ENCODE peak calls at places on chromosomes 16 and 17, in five cellular contexts. F is cardiac muscle cell, Z is pancreas, P is AG09309, B is cardiac fibroblast. S is an unnamed sample.

GRCh38 chr16:29876578-29877249 is 13.7 kb upstream of the CDIPT start:
- DNase-seq in F (no peak), Z (no peak), P (no peak), B (no peak), S (no peak)

GRCh38 chr17:3043737-3044365 is 19.6 kb downstream of the OR1D5 start:
- DNase-seq in F (no peak), Z (no peak), P (no peak), B (peak), S (no peak)

GRCh38 chr16:88999457-89000206 is 22.6 kb upstream of the CBFA2T3 start:
- DNase-seq in F (no peak), Z (no peak), P (no peak), B (no peak), S (peak)

GRCh38 chr17:43998552-43998951 is 5.9 kb upstream of the NAGS start:
- DNase-seq in F (no peak), Z (no peak), P (peak), B (peak), S (peak)

GRCh38 chr16:46853713-46854443 is 22.9 kb upstream of the C16orf87 start:
- DNase-seq in F (peak), Z (peak), P (peak), B (peak), S (peak)

GRCh38 chr16:53235851-53236250 is 181.1 kb downstream of the CHD9 start:
- DNase-seq in F (no peak), Z (no peak), P (no peak), B (peak), S (no peak)

GRCh38 chr16:59605706-59606105 is 871.6 kb upstream of the GOT2 start:
- DNase-seq in F (no peak), Z (no peak), P (no peak), B (peak), S (peak)

GRCh38 chr17:39926588-39927100 is 757 bp downstream of the ORMDL3 start:
- DNase-seq in F (peak), Z (peak), P (no peak), B (peak), S (peak)

GRCh38 chr17:78400581-78401240 is 22.3 kb downstream of the PGS1 start:
- DNase-seq in F (no peak), Z (no peak), P (no peak), B (no peak), S (peak)

DNA sequence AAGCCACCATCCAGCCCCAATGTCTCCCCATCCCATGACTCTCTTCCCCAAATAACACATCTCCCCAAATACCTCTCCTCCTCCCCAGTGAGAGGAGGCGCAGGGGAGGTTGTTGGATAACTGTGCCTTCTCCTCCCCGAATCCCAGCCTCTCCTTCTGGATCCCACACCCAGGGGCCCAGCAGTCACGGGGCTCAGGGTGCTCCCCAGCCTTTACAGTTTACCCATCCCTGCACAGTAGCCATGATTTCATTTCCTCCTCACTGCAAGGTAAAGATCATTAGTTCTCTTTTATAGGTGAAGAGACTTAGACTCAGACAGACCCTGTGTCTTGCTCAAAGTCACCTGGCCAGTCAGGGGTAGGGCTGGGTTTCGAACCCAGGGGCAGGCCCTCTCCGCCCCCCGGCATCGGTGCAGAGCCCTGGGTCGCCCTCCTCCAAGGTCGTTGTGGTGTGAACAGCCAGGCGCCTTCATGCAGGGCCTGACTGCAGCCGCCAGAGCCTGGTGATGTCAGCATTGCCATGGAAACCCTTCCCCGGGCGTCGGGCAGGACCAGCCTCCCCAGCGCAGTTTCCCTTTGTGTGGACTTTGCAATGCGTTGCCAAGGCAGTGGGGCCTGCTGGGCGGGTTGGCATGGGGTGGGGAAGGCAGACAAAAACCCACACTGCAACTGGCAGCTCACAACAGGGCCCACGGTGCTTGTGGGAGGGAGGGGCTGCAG is 53.3 kb upstream of the TOB1 start:
- DNase-seq in F (peak), Z (peak), P (peak), B (peak), S (peak)
- TF ChIP-seq CTCF in F (no peak), Z (no peak), P (no peak), B (no peak), S (no peak)

DNA sequence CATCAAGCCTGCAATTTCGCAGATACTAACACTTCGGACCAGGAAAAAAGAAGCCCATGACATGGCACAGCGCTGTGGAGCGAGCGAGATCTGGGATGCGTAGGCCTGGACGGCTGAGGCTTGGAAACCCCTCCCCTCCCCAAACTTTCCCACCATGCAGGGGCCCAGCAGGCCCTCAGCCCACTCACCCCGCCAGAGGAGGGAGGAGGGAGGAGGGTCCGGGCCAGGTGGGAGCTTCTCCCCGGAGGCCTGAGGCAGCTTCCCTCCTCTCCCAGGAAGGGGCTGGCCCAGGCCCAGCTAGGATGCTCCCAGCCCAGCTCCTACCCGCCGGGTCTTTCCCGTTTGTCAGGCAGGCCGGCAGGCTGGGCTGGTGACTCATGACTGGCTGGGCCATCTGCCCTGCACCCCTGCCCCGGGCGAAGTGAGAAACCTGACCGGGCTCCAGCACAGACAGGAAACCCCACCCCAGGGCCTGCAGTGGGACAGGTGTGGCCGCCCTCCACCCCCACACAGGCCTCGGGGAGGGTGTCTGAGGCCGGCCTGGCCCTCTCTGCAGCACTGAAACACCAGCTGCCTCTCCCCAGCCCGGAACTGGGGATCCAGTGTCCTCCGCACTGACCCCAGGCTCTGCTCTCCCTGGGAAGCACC is 34.3 kb upstream of the SLC38A10 start:
- DNase-seq in F (no peak), Z (peak), P (peak), B (peak), S (peak)
- H3K4me3 ChIP-seq in F (no peak), Z (no peak), P (no peak), B (no peak), S (peak)

GRCh38 chr17:29616300-29617048 is 6.2 kb downstream of the CORO6 start:
- DNase-seq in F (no peak), Z (no peak), P (no peak), B (no peak), S (no peak)
- TF ChIP-seq CTCF in F (no peak), Z (no peak), P (no peak), B (no peak), S (no peak)

DNA sequence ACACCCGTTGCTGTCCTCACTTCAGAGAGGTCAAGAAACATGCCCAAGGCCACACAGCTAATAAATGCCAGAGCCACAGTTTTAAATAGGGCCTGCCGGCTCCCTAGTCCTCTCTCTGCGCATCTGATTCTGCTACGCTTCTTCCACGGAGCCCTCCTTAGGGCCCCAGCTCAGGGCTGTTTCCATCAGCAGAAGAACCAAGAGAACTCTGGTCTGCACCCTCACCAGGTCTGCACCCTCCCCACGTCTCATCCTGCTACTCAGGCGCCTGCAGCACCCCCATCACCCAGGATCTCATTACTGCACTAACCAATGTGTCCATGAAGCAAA is 79.5 kb upstream of the NKD1 start:
- DNase-seq in F (no peak), Z (no peak), P (no peak), B (no peak), S (no peak)
- H3K4me3 ChIP-seq in F (no peak), Z (no peak), P (no peak), B (no peak), S (no peak)

GRCh38 chr17:19940722-19941464 is 36.7 kb downstream of the AKAP10 start:
- DNase-seq in F (no peak), Z (no peak), P (peak), B (peak), S (peak)

GRCh38 chr17:19937522-19937921 is 40.1 kb downstream of the AKAP10 start:
- DNase-seq in F (no peak), Z (no peak), P (no peak), B (peak), S (no peak)

GRCh38 chr17:19938736-19939135 is 38.9 kb downstream of the AKAP10 start:
- DNase-seq in F (no peak), Z (no peak), P (no peak), B (no peak), S (no peak)

GRCh38 chr17:19943026-19943425 is 34.6 kb downstream of the AKAP10 start:
- DNase-seq in F (no peak), Z (no peak), P (no peak), B (no peak), S (no peak)

GRCh38 chr17:19939993-19940721 is 37.5 kb downstream of the AKAP10 start:
- DNase-seq in F (no peak), Z (no peak), P (no peak), B (no peak), S (no peak)
- TF ChIP-seq CTCF in F (no peak), Z (no peak), P (no peak), B (no peak), S (no peak)

DNA sequence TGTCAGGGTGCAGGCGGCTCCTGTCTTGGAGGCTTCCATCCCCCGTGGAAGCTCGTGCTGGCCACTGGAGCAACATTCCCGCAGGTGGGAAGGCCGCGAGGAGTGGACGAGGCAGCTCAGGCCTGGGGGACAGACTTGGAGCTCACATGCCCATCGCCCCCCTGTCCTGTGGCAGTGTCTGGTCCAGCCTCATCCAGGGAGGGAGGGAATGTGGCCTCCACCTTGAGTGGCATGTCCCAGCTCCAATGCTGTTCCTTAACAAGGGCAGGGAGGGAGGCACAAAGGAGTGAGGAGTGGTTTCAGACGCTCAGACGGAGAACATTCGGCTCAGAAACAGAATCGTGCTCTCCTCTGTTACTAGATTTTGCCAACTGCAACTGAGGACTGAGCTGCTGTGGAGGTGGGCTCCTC is 159.4 kb upstream of the CHMP6 start:
- DNase-seq in F (peak), Z (no peak), P (no peak), B (peak), S (peak)
- H3K4me3 ChIP-seq in F (no peak), Z (no peak), P (peak), B (peak), S (peak)

DNA sequence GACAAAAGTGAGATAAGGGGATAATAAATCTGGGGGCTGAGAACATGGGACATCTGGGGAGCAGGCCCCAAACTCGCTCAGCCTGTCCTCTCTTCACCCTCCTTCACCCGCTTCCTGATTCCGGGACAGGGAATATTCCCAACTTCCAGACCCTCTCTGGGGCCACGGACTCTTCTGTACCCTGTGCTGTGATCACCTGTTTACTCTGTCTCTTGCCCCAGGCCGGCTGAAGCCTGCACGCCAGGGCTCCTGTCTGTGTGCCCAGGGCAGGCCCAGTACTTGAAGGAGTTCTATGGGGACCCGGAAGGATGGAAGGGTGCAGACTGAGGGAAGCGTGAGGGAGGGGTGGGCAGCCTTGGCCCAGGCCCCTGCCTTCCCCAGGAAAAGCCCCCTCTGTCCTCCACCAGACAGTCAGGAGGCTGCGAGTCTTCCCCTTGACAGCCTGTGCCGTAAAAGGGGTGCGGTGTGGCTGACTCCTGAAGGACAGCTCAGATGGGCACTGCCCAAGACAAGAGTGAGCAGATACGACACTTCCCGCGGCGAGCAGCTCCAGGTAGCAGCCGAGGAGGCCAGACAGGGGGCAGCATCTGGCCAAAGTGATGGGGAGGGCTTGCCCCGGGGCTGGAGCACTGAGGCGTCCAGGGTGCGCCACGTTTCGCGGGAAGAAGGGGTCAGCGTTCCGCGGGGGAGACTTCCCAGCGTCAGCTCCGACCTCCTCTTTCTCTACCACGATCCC is 1.0 kb upstream of the CCNF start:
- DNase-seq in F (peak), Z (peak), P (no peak), B (peak), S (peak)
- TF ChIP-seq CTCF in F (peak), Z (no peak), P (peak), B (peak), S (no peak)

DNA sequence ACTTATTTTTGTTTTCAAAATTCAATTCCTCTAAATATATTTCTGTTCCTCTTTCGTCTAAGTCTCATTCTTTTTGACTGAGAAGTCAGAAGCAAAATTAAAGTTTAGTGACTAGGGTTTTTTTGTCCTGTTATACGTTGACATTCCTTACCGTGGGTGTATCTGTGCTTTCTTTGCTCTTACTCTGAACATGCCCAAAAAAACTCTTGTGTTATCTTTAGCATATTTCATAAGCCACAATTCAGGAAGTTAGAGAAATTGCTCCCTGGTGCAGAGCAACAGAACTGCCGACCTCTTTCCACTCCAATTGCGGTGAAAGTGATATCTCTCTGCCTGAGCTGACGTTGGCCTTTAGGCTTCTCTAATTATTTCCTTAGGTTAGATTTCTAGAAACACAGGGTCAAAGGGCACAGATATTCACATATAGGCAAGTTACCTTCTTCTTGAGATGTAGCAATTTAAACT is 65.7 kb downstream of the CENPV start:
- DNase-seq in F (no peak), Z (no peak), P (peak), B (peak), S (no peak)
- H3K4me3 ChIP-seq in F (no peak), Z (no peak), P (no peak), B (no peak), S (no peak)